ENCODE peak calls at places on chromosomes 7 and 10, in four cellular contexts. F is mammary epithelial cell, R is ovary, E is neuronal stem cell. J is an unnamed sample. For H3K4me1, the result is how much of the 10 kb centered on the place peaks cover.

GRCh38 chr10:6191569-6191968 is 11.2 kb upstream of the PFKFB3 start:
- DNase-seq in F (no peak), R (peak), E (no peak), J (no peak)

GRCh38 chr7:112001089-112001826 is 204.9 kb downstream of the DOCK4 start:
- DNase-seq in F (peak), R (no peak), E (no peak), J (no peak)

GRCh38 chr7:101546308-101546936 is 82.7 kb downstream of the MYL10 start:
- DNase-seq in F (no peak), R (no peak), E (no peak), J (no peak)

GRCh38 chr7:40483630-40484029 is 348.8 kb downstream of the SUGCT start:
- DNase-seq in F (no peak), R (no peak), E (no peak), J (no peak)

GRCh38 chr7:3272691-3273141 is 28.3 kb upstream of the SDK1 start:
- DNase-seq in F (peak), R (no peak), E (no peak), J (no peak)

GRCh38 chr10:4453276-4453675 is 372.7 kb upstream of the AKR1E2 start:
- DNase-seq in F (no peak), R (no peak), E (no peak), J (no peak)

GRCh38 chr7:157300406-157300770 is 36.4 kb upstream of the DNAJB6 start:
- DNase-seq in F (no peak), R (no peak), E (no peak), J (no peak)

GRCh38 chr7:102425639-102426267 is 7.6 kb upstream of the ORAI2 start:
- DNase-seq in F (no peak), R (no peak), E (no peak), J (peak)

GRCh38 chr7:76364198-76364584 is 5.4 kb upstream of the YWHAG start:
- DNase-seq in F (peak), R (no peak), E (no peak), J (no peak)

GRCh38 chr10:24643679-24644209 is 79.9 kb downstream of the ARHGAP21 start:
- DNase-seq in F (no peak), R (no peak), E (no peak), J (no peak)

DNA sequence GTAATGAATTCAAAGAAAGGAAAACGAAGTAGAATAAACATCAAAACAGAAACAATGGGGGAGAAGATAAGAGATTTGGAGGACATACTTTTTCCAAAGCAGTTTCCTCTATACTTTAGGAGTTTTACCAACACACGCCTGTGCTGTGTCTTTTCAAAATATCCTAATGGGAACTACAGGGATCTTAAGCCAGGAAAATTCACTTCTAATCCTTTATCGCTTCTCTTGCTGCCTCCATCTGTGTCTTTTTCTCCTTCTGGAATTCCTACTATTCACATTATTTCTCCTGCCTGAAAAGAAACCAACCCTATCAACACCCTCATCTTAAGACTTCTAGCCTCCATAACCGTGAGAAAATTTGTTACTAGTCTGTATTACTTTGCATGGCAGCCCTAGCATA is 6.8 kb downstream of the HNRNPF start:
- DNase-seq in F (no peak), R (no peak), E (no peak), J (no peak)
- H3K4me1 ChIP-seq in F (half or more), R (under half), E (under half), J (under half)

GRCh38 chr10:131773989-131774343 is 126.8 kb upstream of the PPP2R2D start:
- DNase-seq in F (no peak), R (no peak), E (no peak), J (no peak)
- H3K4me1 ChIP-seq in F (under half), R (under half), E (under half), J (under half)

GRCh38 chr10:62085821-62086220 is 182.8 kb downstream of the RTKN2 start:
- DNase-seq in F (no peak), R (no peak), E (no peak), J (no peak)
- H3K4me1 ChIP-seq in F (under half), R (under half), E (under half), J (under half)

DNA sequence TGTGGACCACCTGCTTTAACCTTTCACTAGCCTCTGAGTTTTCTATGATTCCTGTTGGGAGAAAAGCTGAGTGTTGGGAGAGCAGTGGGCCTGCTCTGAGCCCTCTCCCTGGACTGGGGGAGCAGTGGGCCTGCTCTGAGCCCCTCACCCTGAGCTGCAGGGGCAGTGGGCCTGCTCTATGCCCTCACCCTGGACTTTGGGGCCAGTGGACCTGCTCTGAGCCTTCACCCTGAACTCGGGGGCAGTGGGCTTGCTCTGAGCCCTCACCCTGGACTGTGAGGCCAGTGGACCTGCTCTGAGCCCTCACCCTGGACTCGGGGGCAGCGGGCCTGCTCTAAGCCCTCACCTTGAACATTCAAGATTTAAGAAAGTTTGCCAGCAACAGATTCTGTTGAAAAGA is 33.4 kb downstream of the AGAP6 start:
- DNase-seq in F (no peak), R (no peak), E (no peak), J (no peak)
- H3K4me1 ChIP-seq in F (under half), R (under half), E (under half), J (under half)

GRCh38 chr7:69844264-69844868 is 246.1 kb downstream of the AUTS2 start:
- DNase-seq in F (no peak), R (no peak), E (no peak), J (no peak)
- H3K4me1 ChIP-seq in F (under half), R (under half), E (under half), J (under half)

GRCh38 chr7:104998040-104998752 is 15.8 kb upstream of the KMT2E start:
- DNase-seq in F (no peak), R (no peak), E (no peak), J (no peak)
- H3K4me1 ChIP-seq in F (under half), R (under half), E (under half), J (under half)